ENCODE peak calls at places on chromosome 14, in seven cellular contexts. One of them, this sample, is unnamed.

GRCh38 chr14:53953002-53953827 is 3.4 kb downstream of the BMP4 start:
- DNase-seq in Peyer's patch: peak
- DNase-seq in psoas muscle: peak
- DNase-seq in transverse colon: peak
- DNase-seq in GM23338: peak
- DNase-seq in WERI-Rb-1: no peak
- DNase-seq in suprapubic skin: peak
- DNase-seq in this sample: no peak

GRCh38 chr14:60002819-60003492 is 83.0 kb downstream of the LRRC9 start:
- DNase-seq in Peyer's patch: no peak
- DNase-seq in psoas muscle: peak
- DNase-seq in transverse colon: no peak
- DNase-seq in GM23338: no peak
- DNase-seq in WERI-Rb-1: peak
- DNase-seq in suprapubic skin: no peak
- DNase-seq in this sample: no peak

GRCh38 chr14:78088941-78089340 is 81.2 kb upstream of the NRXN3 start:
- DNase-seq in Peyer's patch: no peak
- DNase-seq in psoas muscle: peak
- DNase-seq in transverse colon: no peak
- DNase-seq in GM23338: peak
- DNase-seq in WERI-Rb-1: peak
- DNase-seq in suprapubic skin: no peak
- DNase-seq in this sample: no peak

GRCh38 chr14:55121146-55121545 is 7.9 kb upstream of the LGALS3 start:
- DNase-seq in Peyer's patch: no peak
- DNase-seq in psoas muscle: no peak
- DNase-seq in transverse colon: peak
- DNase-seq in GM23338: no peak
- DNase-seq in WERI-Rb-1: no peak
- DNase-seq in suprapubic skin: peak
- DNase-seq in this sample: no peak

GRCh38 chr14:55446833-55447232 is 6.4 kb upstream of the TBPL2 start:
- DNase-seq in Peyer's patch: no peak
- DNase-seq in psoas muscle: no peak
- DNase-seq in transverse colon: no peak
- DNase-seq in GM23338: no peak
- DNase-seq in WERI-Rb-1: peak
- DNase-seq in suprapubic skin: no peak
- DNase-seq in this sample: no peak

GRCh38 chr14:63535918-63536317 is 7.3 kb downstream of the PPP2R5E start:
- DNase-seq in Peyer's patch: no peak
- DNase-seq in psoas muscle: no peak
- DNase-seq in transverse colon: no peak
- DNase-seq in GM23338: no peak
- DNase-seq in WERI-Rb-1: no peak
- DNase-seq in suprapubic skin: no peak
- DNase-seq in this sample: no peak

GRCh38 chr14:78227466-78228077 is 57.4 kb downstream of the NRXN3 start:
- DNase-seq in Peyer's patch: no peak
- DNase-seq in psoas muscle: no peak
- DNase-seq in transverse colon: no peak
- DNase-seq in GM23338: peak
- DNase-seq in WERI-Rb-1: no peak
- DNase-seq in suprapubic skin: no peak
- DNase-seq in this sample: no peak

GRCh38 chr14:105375635-105376057 is 22.7 kb upstream of the TEX22 start:
- DNase-seq in Peyer's patch: no peak
- DNase-seq in psoas muscle: no peak
- DNase-seq in transverse colon: no peak
- DNase-seq in GM23338: no peak
- DNase-seq in WERI-Rb-1: no peak
- DNase-seq in suprapubic skin: no peak
- DNase-seq in this sample: no peak

GRCh38 chr14:33949051-33950037 is 1.5 kb downstream of the EGLN3 start:
- DNase-seq in Peyer's patch: no peak
- DNase-seq in psoas muscle: no peak
- DNase-seq in transverse colon: no peak
- DNase-seq in GM23338: peak
- DNase-seq in WERI-Rb-1: no peak
- DNase-seq in suprapubic skin: no peak
- DNase-seq in this sample: no peak

GRCh38 chr14:92747701-92748258 is 647 bp downstream of the LGMN start:
- DNase-seq in Peyer's patch: no peak
- DNase-seq in psoas muscle: no peak
- DNase-seq in transverse colon: peak
- DNase-seq in GM23338: peak
- DNase-seq in WERI-Rb-1: no peak
- DNase-seq in suprapubic skin: no peak
- DNase-seq in this sample: no peak

GRCh38 chr14:52729925-52730707 is at the start of gene STYX:
- DNase-seq in Peyer's patch: peak
- DNase-seq in psoas muscle: peak
- DNase-seq in transverse colon: peak
- DNase-seq in GM23338: peak
- DNase-seq in WERI-Rb-1: peak
- DNase-seq in suprapubic skin: peak
- DNase-seq in this sample: peak

GRCh38 chr14:94312481-94313246 is 10.5 kb downstream of the SERPINA6 start:
- DNase-seq in Peyer's patch: no peak
- DNase-seq in psoas muscle: no peak
- DNase-seq in transverse colon: no peak
- DNase-seq in GM23338: no peak
- DNase-seq in WERI-Rb-1: no peak
- DNase-seq in suprapubic skin: no peak
- DNase-seq in this sample: no peak

GRCh38 chr14:31961881-31962280 is 115.2 kb upstream of the ARHGAP5 start:
- DNase-seq in Peyer's patch: no peak
- DNase-seq in psoas muscle: no peak
- DNase-seq in transverse colon: no peak
- DNase-seq in GM23338: no peak
- DNase-seq in WERI-Rb-1: peak
- DNase-seq in suprapubic skin: no peak
- DNase-seq in this sample: no peak

GRCh38 chr14:100988411-100988900 is 84.9 kb upstream of the RTL1 start:
- DNase-seq in Peyer's patch: no peak
- DNase-seq in psoas muscle: no peak
- DNase-seq in transverse colon: no peak
- DNase-seq in GM23338: no peak
- DNase-seq in WERI-Rb-1: no peak
- DNase-seq in suprapubic skin: no peak
- DNase-seq in this sample: no peak

GRCh38 chr14:81509838-81510452 is 23.7 kb downstream of the SEL1L start:
- DNase-seq in Peyer's patch: no peak
- DNase-seq in psoas muscle: no peak
- DNase-seq in transverse colon: no peak
- DNase-seq in GM23338: peak
- DNase-seq in WERI-Rb-1: no peak
- DNase-seq in suprapubic skin: no peak
- DNase-seq in this sample: no peak

GRCh38 chr14:92546347-92547053 is 32.9 kb downstream of the RIN3 start:
- DNase-seq in Peyer's patch: peak
- DNase-seq in psoas muscle: no peak
- DNase-seq in transverse colon: no peak
- DNase-seq in GM23338: no peak
- DNase-seq in WERI-Rb-1: no peak
- DNase-seq in suprapubic skin: no peak
- DNase-seq in this sample: no peak

GRCh38 chr14:100486025-100486828 is 101.0 kb downstream of the BEGAIN start:
- DNase-seq in Peyer's patch: no peak
- DNase-seq in psoas muscle: peak
- DNase-seq in transverse colon: peak
- DNase-seq in GM23338: peak
- DNase-seq in WERI-Rb-1: peak
- DNase-seq in suprapubic skin: no peak
- DNase-seq in this sample: no peak

GRCh38 chr14:88189040-88189839 is 133.8 kb downstream of the KCNK10 start:
- DNase-seq in Peyer's patch: no peak
- DNase-seq in psoas muscle: peak
- DNase-seq in transverse colon: peak
- DNase-seq in GM23338: peak
- DNase-seq in WERI-Rb-1: peak
- DNase-seq in suprapubic skin: peak
- DNase-seq in this sample: no peak

GRCh38 chr14:103576371-103577024 is 13.7 kb downstream of the COA8 start:
- DNase-seq in Peyer's patch: peak
- DNase-seq in psoas muscle: peak
- DNase-seq in transverse colon: peak
- DNase-seq in GM23338: peak
- DNase-seq in WERI-Rb-1: peak
- DNase-seq in suprapubic skin: peak
- DNase-seq in this sample: no peak
- H3K27ac ChIP-seq in Peyer's patch: peak
- H3K27ac ChIP-seq in psoas muscle: peak
- H3K27ac ChIP-seq in transverse colon: peak
- H3K27ac ChIP-seq in GM23338: no peak
- H3K27ac ChIP-seq in WERI-Rb-1: peak
- H3K27ac ChIP-seq in suprapubic skin: peak
- H3K27ac ChIP-seq in this sample: peak

DNA sequence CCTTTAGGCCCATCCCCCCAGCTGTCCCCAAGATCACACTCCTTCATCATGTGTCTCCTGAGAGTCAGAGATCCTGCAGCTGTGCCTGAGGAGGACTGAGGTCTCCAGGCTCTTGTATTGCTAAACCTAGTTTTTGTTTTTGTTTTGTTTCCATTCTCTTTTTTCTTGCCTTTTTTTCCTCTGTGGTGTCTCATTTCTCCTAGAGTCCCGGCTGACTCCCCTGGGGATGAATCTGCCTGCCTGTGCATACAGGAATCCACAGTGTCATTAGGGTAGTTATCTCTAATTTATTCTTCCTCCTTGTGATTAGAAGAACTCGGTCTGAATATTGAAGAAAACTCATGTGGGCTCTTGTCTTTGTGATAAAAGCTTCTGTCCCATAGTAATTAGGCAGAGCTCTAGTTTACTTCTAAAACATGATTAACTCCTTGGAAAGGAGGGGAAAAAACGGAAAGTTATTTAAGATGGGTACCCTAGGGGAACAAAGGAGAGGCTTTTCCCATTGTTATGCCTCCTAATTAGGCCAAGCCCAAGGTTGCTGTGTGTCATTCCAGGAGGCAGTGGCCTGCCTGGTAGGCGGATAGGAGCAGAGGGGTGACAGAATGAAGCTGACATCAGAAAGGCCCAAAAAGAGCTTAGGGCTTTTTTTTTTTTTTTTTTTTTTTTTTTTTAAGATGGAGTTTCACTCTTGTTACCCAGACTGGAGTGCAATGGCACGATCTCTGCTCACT is 343.1 kb downstream of the ZFP36L1 start:
- DNase-seq in Peyer's patch: no peak
- DNase-seq in psoas muscle: no peak
- DNase-seq in transverse colon: no peak
- DNase-seq in GM23338: peak
- DNase-seq in WERI-Rb-1: no peak
- DNase-seq in suprapubic skin: no peak
- DNase-seq in this sample: no peak
- H3K4me3 ChIP-seq in Peyer's patch: no peak
- H3K4me3 ChIP-seq in psoas muscle: no peak
- H3K4me3 ChIP-seq in transverse colon: no peak
- H3K4me3 ChIP-seq in GM23338: peak
- H3K4me3 ChIP-seq in WERI-Rb-1: no peak
- H3K4me3 ChIP-seq in suprapubic skin: no peak
- H3K4me3 ChIP-seq in this sample: no peak

DNA sequence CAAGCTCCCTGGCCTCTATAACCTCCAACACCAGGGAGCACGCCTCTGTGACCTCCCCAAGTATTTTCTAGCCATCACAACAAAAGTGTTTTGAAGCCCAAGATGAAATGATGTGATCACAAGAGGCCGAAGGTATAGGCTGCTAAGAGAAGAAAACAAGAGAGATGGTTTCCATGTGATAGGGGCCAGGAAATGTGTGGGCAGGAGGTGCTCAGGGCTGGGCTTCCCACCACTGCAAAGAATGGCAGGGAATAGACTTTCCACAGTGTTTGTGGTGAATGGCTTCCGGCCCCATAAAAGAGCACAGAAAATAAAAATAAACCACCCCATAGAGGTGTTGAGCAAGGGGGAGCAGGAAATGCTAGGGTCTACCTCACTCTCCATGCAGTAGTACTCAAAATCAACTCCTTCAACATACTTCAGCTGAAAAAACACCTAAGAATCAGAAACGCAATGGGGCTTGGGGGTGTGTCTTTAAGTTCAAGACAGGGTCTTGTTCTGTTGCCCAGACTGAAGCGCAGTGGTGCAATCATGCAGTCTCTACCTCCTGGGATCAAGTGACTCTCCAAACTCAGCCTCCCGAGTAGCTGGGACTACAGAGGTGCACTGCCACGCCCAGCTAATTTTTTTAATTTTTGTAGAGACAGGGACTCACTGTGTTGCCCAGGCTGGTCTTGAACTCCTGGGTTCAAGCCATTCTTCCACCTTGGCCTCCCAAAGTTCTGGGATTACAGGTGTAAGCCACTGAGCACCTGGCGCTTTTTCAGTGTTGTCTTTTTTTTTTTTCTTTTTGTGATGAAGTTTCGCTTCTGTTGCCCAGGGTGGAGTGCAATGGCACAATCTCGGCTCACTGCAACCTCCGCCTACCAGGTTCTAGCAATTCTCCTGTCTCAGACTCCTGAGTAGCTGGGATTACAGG is 27.1 kb downstream of the DAD1 start:
- DNase-seq in Peyer's patch: no peak
- DNase-seq in psoas muscle: no peak
- DNase-seq in transverse colon: peak
- DNase-seq in GM23338: no peak
- DNase-seq in WERI-Rb-1: no peak
- DNase-seq in suprapubic skin: no peak
- DNase-seq in this sample: no peak
- H3K27ac ChIP-seq in Peyer's patch: peak
- H3K27ac ChIP-seq in psoas muscle: no peak
- H3K27ac ChIP-seq in transverse colon: peak
- H3K27ac ChIP-seq in GM23338: peak
- H3K27ac ChIP-seq in WERI-Rb-1: no peak
- H3K27ac ChIP-seq in suprapubic skin: no peak
- H3K27ac ChIP-seq in this sample: peak

GRCh38 chr14:61813101-61813596 is 50.9 kb downstream of the SNAPC1 start:
- DNase-seq in Peyer's patch: no peak
- DNase-seq in psoas muscle: no peak
- DNase-seq in transverse colon: no peak
- DNase-seq in GM23338: peak
- DNase-seq in WERI-Rb-1: no peak
- DNase-seq in suprapubic skin: no peak
- DNase-seq in this sample: no peak

GRCh38 chr14:61812347-61813100 is 50.3 kb downstream of the SNAPC1 start:
- DNase-seq in Peyer's patch: no peak
- DNase-seq in psoas muscle: peak
- DNase-seq in transverse colon: no peak
- DNase-seq in GM23338: peak
- DNase-seq in WERI-Rb-1: peak
- DNase-seq in suprapubic skin: no peak
- DNase-seq in this sample: no peak

DNA sequence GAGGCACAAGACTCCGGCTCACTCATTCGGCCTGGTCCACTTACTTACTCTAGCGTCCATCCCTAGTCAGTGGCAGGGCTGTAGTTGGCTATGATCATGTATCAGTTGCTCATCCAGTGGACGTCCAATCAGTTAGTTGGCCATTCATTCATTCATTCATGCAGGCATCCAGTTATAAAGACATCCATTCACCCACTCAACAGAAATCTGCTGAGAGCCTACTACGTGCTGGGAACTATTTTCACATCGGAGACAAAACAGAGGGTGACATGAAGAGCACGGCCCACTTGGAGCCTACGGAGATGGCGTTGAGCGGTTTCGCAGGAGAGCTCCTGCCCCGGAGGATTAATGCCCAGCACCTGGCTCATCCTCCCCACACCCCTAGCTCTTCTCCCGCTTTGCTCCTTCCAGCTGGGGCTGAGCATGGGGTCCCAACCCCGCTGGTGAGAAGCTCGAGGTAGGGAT is 49.7 kb downstream of the SNAPC1 start:
- DNase-seq in Peyer's patch: no peak
- DNase-seq in psoas muscle: no peak
- DNase-seq in transverse colon: no peak
- DNase-seq in GM23338: peak
- DNase-seq in WERI-Rb-1: no peak
- DNase-seq in suprapubic skin: no peak
- DNase-seq in this sample: no peak
- H3K4me3 ChIP-seq in Peyer's patch: no peak
- H3K4me3 ChIP-seq in psoas muscle: peak
- H3K4me3 ChIP-seq in transverse colon: no peak
- H3K4me3 ChIP-seq in GM23338: peak
- H3K4me3 ChIP-seq in WERI-Rb-1: peak
- H3K4me3 ChIP-seq in suprapubic skin: peak
- H3K4me3 ChIP-seq in this sample: peak